ENCODE peak calls at places on chromosomes 3 and 15, in four cellular contexts. One of them, this sample, is unnamed.

GRCh38 chr3:114878119-114878839 is 268.8 kb downstream of the ZBTB20 start:
- DNase-seq in mesothelial cell of epicardium: no peak
- DNase-seq in gastrocnemius medialis: no peak
- DNase-seq in neural crest cell: no peak
- DNase-seq in this sample: no peak

GRCh38 chr3:32310918-32311839 is 72.7 kb downstream of the CMTM8 start:
- DNase-seq in mesothelial cell of epicardium: no peak
- DNase-seq in gastrocnemius medialis: no peak
- DNase-seq in neural crest cell: no peak
- DNase-seq in this sample: no peak

GRCh38 chr3:32877598-32877997 is 59.8 kb downstream of the TRIM71 start:
- DNase-seq in mesothelial cell of epicardium: no peak
- DNase-seq in gastrocnemius medialis: no peak
- DNase-seq in neural crest cell: no peak
- DNase-seq in this sample: no peak

GRCh38 chr3:172550347-172550943 is 27.2 kb upstream of the TNFSF10 start:
- DNase-seq in mesothelial cell of epicardium: no peak
- DNase-seq in gastrocnemius medialis: no peak
- DNase-seq in neural crest cell: no peak
- DNase-seq in this sample: no peak

GRCh38 chr3:62229201-62229600 is 144.1 kb downstream of the FEZF2 start:
- DNase-seq in mesothelial cell of epicardium: no peak
- DNase-seq in gastrocnemius medialis: no peak
- DNase-seq in neural crest cell: peak; percentile 5
- DNase-seq in this sample: no peak

GRCh38 chr15:63364293-63365003 is 17.2 kb downstream of the CA12 start:
- DNase-seq in mesothelial cell of epicardium: no peak
- DNase-seq in gastrocnemius medialis: no peak
- DNase-seq in neural crest cell: no peak
- DNase-seq in this sample: no peak

GRCh38 chr3:9224490-9224889 is 25.0 kb downstream of the SRGAP3 start:
- DNase-seq in mesothelial cell of epicardium: no peak
- DNase-seq in gastrocnemius medialis: no peak
- DNase-seq in neural crest cell: no peak
- DNase-seq in this sample: no peak

GRCh38 chr15:98567951-98568350 is 80.4 kb upstream of the IGF1R start:
- DNase-seq in mesothelial cell of epicardium: no peak
- DNase-seq in gastrocnemius medialis: no peak
- DNase-seq in neural crest cell: no peak
- DNase-seq in this sample: no peak

GRCh38 chr15:49421991-49422390 is 1.1 kb upstream of the FGF7 start:
- DNase-seq in mesothelial cell of epicardium: no peak
- DNase-seq in gastrocnemius medialis: no peak
- DNase-seq in neural crest cell: peak; percentile 35
- DNase-seq in this sample: no peak

GRCh38 chr3:198071602-198072285 is 111.7 kb downstream of the LMLN start:
- DNase-seq in mesothelial cell of epicardium: no peak
- DNase-seq in gastrocnemius medialis: no peak
- DNase-seq in neural crest cell: peak; percentile 10
- DNase-seq in this sample: no peak

GRCh38 chr3:44865272-44866005 is 3.7 kb downstream of the TMEM42 start:
- DNase-seq in mesothelial cell of epicardium: no peak
- DNase-seq in gastrocnemius medialis: no peak
- DNase-seq in neural crest cell: no peak
- DNase-seq in this sample: no peak

GRCh38 chr15:58437531-58438105 is 5.8 kb downstream of the LIPC start:
- DNase-seq in mesothelial cell of epicardium: no peak
- DNase-seq in gastrocnemius medialis: no peak
- DNase-seq in neural crest cell: no peak
- DNase-seq in this sample: no peak

GRCh38 chr15:85312486-85312885 is 67.9 kb upstream of the AKAP13 start:
- DNase-seq in mesothelial cell of epicardium: no peak
- DNase-seq in gastrocnemius medialis: no peak
- DNase-seq in neural crest cell: no peak
- DNase-seq in this sample: no peak

GRCh38 chr3:196636369-196637349 is 2.8 kb upstream of the NRROS start:
- DNase-seq in mesothelial cell of epicardium: no peak
- DNase-seq in gastrocnemius medialis: no peak
- DNase-seq in neural crest cell: no peak
- DNase-seq in this sample: no peak

GRCh38 chr3:130688677-130689076 is 58.0 kb downstream of the PIK3R4 start:
- DNase-seq in mesothelial cell of epicardium: no peak
- DNase-seq in gastrocnemius medialis: no peak
- DNase-seq in neural crest cell: no peak
- DNase-seq in this sample: no peak

GRCh38 chr3:190314741-190315140 is 7.5 kb downstream of the CLDN1 start:
- DNase-seq in mesothelial cell of epicardium: no peak
- DNase-seq in gastrocnemius medialis: no peak
- DNase-seq in neural crest cell: no peak
- DNase-seq in this sample: no peak

GRCh38 chr3:67484085-67484484 is 170.3 kb downstream of the SUCLG2 start:
- DNase-seq in mesothelial cell of epicardium: no peak
- DNase-seq in gastrocnemius medialis: no peak
- DNase-seq in neural crest cell: no peak
- DNase-seq in this sample: no peak

DNA sequence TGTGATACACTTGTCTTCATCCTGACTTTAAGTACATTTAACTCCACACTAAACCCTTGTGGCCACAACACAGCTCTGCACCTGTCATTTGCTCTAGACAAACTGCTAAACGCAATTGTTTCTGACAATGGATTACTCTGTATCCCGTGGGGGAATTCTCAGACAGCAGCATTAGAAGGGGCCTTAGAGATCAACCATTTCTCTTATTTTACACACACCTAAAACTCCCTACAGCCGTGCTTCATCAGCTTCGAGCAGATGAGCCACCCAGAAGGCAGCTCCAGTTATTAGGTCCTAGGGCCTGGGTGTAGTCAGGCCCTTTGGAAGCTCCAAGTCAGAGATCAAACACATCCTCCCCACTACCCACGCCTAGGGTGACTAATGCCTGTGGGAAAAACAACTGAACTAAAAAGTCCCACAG is 1.3 kb upstream of the IL12A start:
- DNase-seq in mesothelial cell of epicardium: no peak
- DNase-seq in gastrocnemius medialis: no peak
- DNase-seq in neural crest cell: no peak
- DNase-seq in this sample: no peak
- TF ChIP-seq CTCF in mesothelial cell of epicardium: no peak
- TF ChIP-seq CTCF in gastrocnemius medialis: no peak
- TF ChIP-seq CTCF in neural crest cell: peak; percentile 46
- TF ChIP-seq CTCF in this sample: no peak

GRCh38 chr3:115931581-115931980 is 308.3 kb downstream of the GAP43 start:
- DNase-seq in mesothelial cell of epicardium: no peak
- DNase-seq in gastrocnemius medialis: no peak
- DNase-seq in neural crest cell: no peak
- DNase-seq in this sample: no peak
- TF ChIP-seq CTCF in mesothelial cell of epicardium: no peak
- TF ChIP-seq CTCF in gastrocnemius medialis: no peak
- TF ChIP-seq CTCF in neural crest cell: no peak
- TF ChIP-seq CTCF in this sample: no peak

GRCh38 chr15:40295297-40295696 is 12.4 kb upstream of the ANKRD63 start:
- DNase-seq in mesothelial cell of epicardium: no peak
- DNase-seq in gastrocnemius medialis: no peak
- DNase-seq in neural crest cell: no peak
- DNase-seq in this sample: no peak
- TF ChIP-seq CTCF in mesothelial cell of epicardium: no peak
- TF ChIP-seq CTCF in gastrocnemius medialis: no peak
- TF ChIP-seq CTCF in neural crest cell: no peak
- TF ChIP-seq CTCF in this sample: no peak

GRCh38 chr3:18556503-18556902 is 131.4 kb upstream of the SATB1 start:
- DNase-seq in mesothelial cell of epicardium: no peak
- DNase-seq in gastrocnemius medialis: no peak
- DNase-seq in neural crest cell: no peak
- DNase-seq in this sample: no peak

GRCh38 chr3:18562364-18563154 is 137.4 kb upstream of the SATB1 start:
- DNase-seq in mesothelial cell of epicardium: no peak
- DNase-seq in gastrocnemius medialis: no peak
- DNase-seq in neural crest cell: no peak
- DNase-seq in this sample: no peak

GRCh38 chr3:18558526-18558925 is 133.4 kb upstream of the SATB1 start:
- DNase-seq in mesothelial cell of epicardium: no peak
- DNase-seq in gastrocnemius medialis: no peak
- DNase-seq in neural crest cell: no peak
- DNase-seq in this sample: no peak

GRCh38 chr3:18556001-18556408 is 130.9 kb upstream of the SATB1 start:
- DNase-seq in mesothelial cell of epicardium: no peak
- DNase-seq in gastrocnemius medialis: no peak
- DNase-seq in neural crest cell: no peak
- DNase-seq in this sample: no peak

GRCh38 chr3:18559323-18559972 is 134.3 kb upstream of the SATB1 start:
- DNase-seq in mesothelial cell of epicardium: peak; percentile 39
- DNase-seq in gastrocnemius medialis: no peak
- DNase-seq in neural crest cell: peak; percentile 30
- DNase-seq in this sample: no peak
- TF ChIP-seq CTCF in mesothelial cell of epicardium: peak; percentile 78
- TF ChIP-seq CTCF in gastrocnemius medialis: peak; percentile 46
- TF ChIP-seq CTCF in neural crest cell: peak; percentile 84
- TF ChIP-seq CTCF in this sample: no peak

DNA sequence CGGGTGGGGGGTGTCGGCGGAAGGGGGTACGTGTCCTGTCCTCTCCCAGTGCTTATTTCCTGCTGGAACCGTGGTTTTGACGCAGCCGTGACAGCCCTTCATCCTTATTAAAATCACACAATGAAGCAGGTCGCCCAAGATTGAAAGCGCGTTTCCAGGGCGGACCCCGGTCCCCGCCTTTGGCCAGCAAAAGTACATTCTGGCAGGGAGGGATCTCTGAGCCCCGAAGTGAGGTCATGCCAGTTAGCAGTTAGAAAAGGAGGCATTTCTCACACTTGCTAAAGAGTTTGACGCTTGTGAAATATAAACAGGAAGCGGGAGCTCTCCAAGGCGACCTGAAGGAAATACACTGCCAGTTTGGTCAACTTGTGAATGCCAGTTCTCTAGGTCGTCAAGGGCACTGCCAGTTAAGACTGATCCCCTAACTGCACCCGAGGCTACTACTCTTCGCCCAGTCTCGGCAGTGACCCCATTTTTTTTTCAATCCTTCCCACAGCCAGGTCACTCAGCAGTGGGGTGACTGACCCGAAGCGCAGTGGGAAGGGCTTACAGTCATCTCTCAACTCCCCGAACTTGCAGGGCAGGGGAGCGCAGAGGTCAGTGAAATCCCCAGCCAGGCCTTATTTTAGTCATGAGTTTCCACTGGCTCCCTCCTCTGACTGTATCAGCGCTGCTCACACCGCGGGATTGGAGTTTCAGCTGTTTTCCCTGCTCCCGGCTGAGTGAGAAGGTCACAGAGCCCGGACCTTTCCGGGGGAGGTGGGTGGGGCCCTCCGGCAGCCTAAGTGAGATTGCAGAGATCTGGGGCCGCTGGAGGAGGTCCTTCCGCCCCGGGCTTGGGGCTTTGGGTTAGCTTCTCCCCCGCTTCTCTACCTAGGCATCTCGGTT is 2.0 kb upstream of the BHLHE40 start:
- DNase-seq in mesothelial cell of epicardium: no peak
- DNase-seq in gastrocnemius medialis: peak; percentile 82
- DNase-seq in neural crest cell: no peak
- DNase-seq in this sample: no peak
- TF ChIP-seq CTCF in mesothelial cell of epicardium: no peak
- TF ChIP-seq CTCF in gastrocnemius medialis: no peak
- TF ChIP-seq CTCF in neural crest cell: no peak
- TF ChIP-seq CTCF in this sample: no peak

DNA sequence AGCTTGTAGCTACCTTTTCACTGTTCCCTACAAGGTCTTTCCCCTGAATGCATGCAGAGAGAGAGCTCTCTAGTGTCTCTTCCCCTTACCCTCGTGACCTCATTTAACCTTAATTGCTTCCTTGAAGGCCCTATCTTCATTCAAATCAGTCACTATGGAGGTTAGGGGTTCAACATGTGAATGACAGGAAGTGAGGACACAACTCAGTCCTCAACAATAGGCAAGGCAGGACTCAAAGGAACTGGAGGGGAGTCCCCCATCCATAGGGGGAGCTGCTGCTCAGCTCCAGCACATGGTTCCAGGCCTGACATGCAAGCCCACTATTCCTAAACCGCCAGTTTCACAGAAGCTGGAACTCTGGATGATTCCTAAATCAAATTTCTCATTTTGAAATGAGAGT is 33.8 kb upstream of the GYG1 start:
- DNase-seq in mesothelial cell of epicardium: no peak
- DNase-seq in gastrocnemius medialis: no peak
- DNase-seq in neural crest cell: no peak
- DNase-seq in this sample: no peak
- TF ChIP-seq CTCF in mesothelial cell of epicardium: no peak
- TF ChIP-seq CTCF in gastrocnemius medialis: peak; percentile 53
- TF ChIP-seq CTCF in neural crest cell: no peak
- TF ChIP-seq CTCF in this sample: no peak

DNA sequence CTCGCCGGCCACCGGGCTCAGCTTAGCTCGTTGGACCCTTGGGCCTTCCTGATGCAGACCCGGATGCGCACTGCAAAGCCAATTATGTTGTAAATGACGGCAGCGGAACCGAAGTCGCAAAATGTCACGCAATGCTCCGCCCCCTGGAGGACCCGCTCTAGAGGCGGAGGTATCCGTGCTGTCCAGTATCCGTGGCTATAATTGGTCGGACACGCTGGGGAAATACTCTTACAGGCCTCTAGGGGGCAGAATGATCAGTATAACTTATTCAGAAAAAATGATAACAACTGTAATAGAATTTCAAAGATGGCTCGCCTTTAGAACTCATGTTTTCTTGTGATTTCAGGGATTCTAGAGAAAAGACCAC is at the start of gene PRR23B:
- DNase-seq in mesothelial cell of epicardium: no peak
- DNase-seq in gastrocnemius medialis: no peak
- DNase-seq in neural crest cell: no peak
- DNase-seq in this sample: no peak
- TF ChIP-seq CTCF in mesothelial cell of epicardium: peak; percentile 28
- TF ChIP-seq CTCF in gastrocnemius medialis: no peak
- TF ChIP-seq CTCF in neural crest cell: peak; percentile 34
- TF ChIP-seq CTCF in this sample: no peak

GRCh38 chr15:74781673-74782595 is at the start of gene CSK:
- DNase-seq in mesothelial cell of epicardium: peak; percentile 84
- DNase-seq in gastrocnemius medialis: peak; percentile 35
- DNase-seq in neural crest cell: peak; percentile 69
- DNase-seq in this sample: no peak
- TF ChIP-seq CTCF in mesothelial cell of epicardium: peak; percentile 71
- TF ChIP-seq CTCF in gastrocnemius medialis: peak; percentile 59
- TF ChIP-seq CTCF in neural crest cell: peak; percentile 70
- TF ChIP-seq CTCF in this sample: no peak